ENCODE peak calls at places on chromosomes 16 and 17, in four cellular contexts. G, A, Y and X are unnamed samples.
A peak's percentile ranks its signal among the peaks of the same experiment; 100 is the strongest.

GRCh38 chr17:75350029-75350428 is 55.4 kb downstream of the GRB2 start:
- DNase-seq in Y (no peak), G (no peak), A (no peak), X (no peak)

GRCh38 chr17:57106107-57106835 is 21.2 kb downstream of the AKAP1 start:
- DNase-seq in Y (no peak), A (peak; percentile 60), G (peak; percentile 48), X (no peak)

GRCh38 chr17:50447870-50448573 is 20.7 kb downstream of the CHAD start:
- DNase-seq in A (no peak), Y (peak; percentile 16), G (no peak), X (no peak)

GRCh38 chr17:39800540-39800939 is 62.8 kb downstream of the GRB7 start:
- DNase-seq in G (no peak), A (no peak), Y (peak; percentile 76), X (no peak)

GRCh38 chr16:10886739-10887269 is 9.8 kb downstream of the CIITA start:
- DNase-seq in G (no peak), Y (no peak), A (no peak), X (no peak)

GRCh38 chr16:87613961-87614360 is 11.7 kb downstream of the JPH3 start:
- DNase-seq in A (no peak), Y (no peak), G (no peak), X (no peak)

GRCh38 chr16:47460301-47460754 is 535 bp downstream of the ITFG1 start:
- DNase-seq in G (peak; percentile 15), A (no peak), Y (no peak), X (no peak)

GRCh38 chr17:43905985-43906852 is 1.1 kb downstream of the MPP2 start:
- DNase-seq in A (peak; percentile 12), G (peak; percentile 46), Y (peak; percentile 81), X (peak; percentile 91)

GRCh38 chr17:64387545-64388171 is 3.0 kb downstream of the PECAM1 start:
- DNase-seq in G (no peak), A (no peak), Y (no peak), X (peak; percentile 48)

GRCh38 chr17:49361129-49361901 is 735 bp downstream of the ZNF652 start:
- DNase-seq in G (peak; percentile 65), Y (peak; percentile 47), A (no peak), X (peak; percentile 68)

GRCh38 chr17:49266233-49266632 is 35.6 kb upstream of the PHOSPHO1 start:
- DNase-seq in A (no peak), G (no peak), Y (no peak), X (no peak)

GRCh38 chr16:59330030-59330670 is 596.0 kb upstream of the GOT2 start:
- DNase-seq in G (no peak), A (no peak), Y (no peak), X (no peak)

GRCh38 chr16:12024429-12024828 is 47.9 kb downstream of the SNX29 start:
- DNase-seq in G (no peak), A (no peak), Y (no peak), X (no peak)

GRCh38 chr17:42291136-42291535 is 2.8 kb downstream of the STAT5A start:
- DNase-seq in G (no peak), A (no peak), Y (no peak), X (peak; percentile 2)

GRCh38 chr16:31458073-31458834 is 1.0 kb upstream of the ARMC5 start:
- DNase-seq in G (peak; percentile 69), Y (peak; percentile 28), A (no peak), X (peak; percentile 84)

GRCh38 chr17:13222931-13223330 is 205.1 kb upstream of the ELAC2 start:
- DNase-seq in A (peak; percentile 0), Y (no peak), G (no peak), X (no peak)

GRCh38 chr17:38320482-38320881 is 23.3 kb downstream of the GPR179 start:
- DNase-seq in A (no peak), G (no peak), Y (no peak), X (no peak)

GRCh38 chr16:71205482-71206131 is 24.9 kb downstream of the HYDIN start:
- DNase-seq in A (no peak), Y (no peak), G (no peak), X (no peak)

GRCh38 chr17:5789443-5789842 is 205.1 kb upstream of the NLRP1 start:
- DNase-seq in G (no peak), A (no peak), Y (no peak), X (no peak)